ENCODE peak calls at places on chromosome 2, in four cellular contexts. U is coronary artery, R is A549, N is heart right ventricle. V is an unnamed sample.

GRCh38 chr2:199409705-199410104 is 48.0 kb downstream of the SATB2 start:
- DNase-seq in U (no peak), N (no peak), R (no peak), V (no peak)

GRCh38 chr2:127675335-127676261 is at the start of gene LIMS2:
- DNase-seq in R (peak), N (peak), U (peak), V (no peak)

GRCh38 chr2:53985646-53986045 is 14.9 kb upstream of the PSME4 start:
- DNase-seq in U (no peak), R (no peak), N (no peak), V (no peak)

GRCh38 chr2:241678307-241678706 is 8.3 kb downstream of the DTYMK start:
- DNase-seq in N (no peak), R (no peak), U (no peak), V (no peak)

GRCh38 chr2:53880756-53881155 is 21.0 kb upstream of the GPR75 start:
- DNase-seq in N (no peak), U (no peak), R (no peak), V (no peak)

GRCh38 chr2:196330645-196331044 is 159.3 kb upstream of the STK17B start:
- DNase-seq in U (no peak), R (no peak), N (no peak), V (no peak)

GRCh38 chr2:64654993-64655666 is 1.4 kb upstream of the SERTAD2 start:
- DNase-seq in U (no peak), N (no peak), R (peak), V (no peak)

GRCh38 chr2:183093857-183094657 is 15.5 kb downstream of the DUSP19 start:
- DNase-seq in R (no peak), N (no peak), U (no peak), V (no peak)

GRCh38 chr2:8600456-8600855 is 81.4 kb upstream of the ID2 start:
- DNase-seq in N (no peak), U (no peak), R (no peak), V (no peak)

GRCh38 chr2:191933307-191934105 is 86.6 kb upstream of the CAVIN2 start:
- DNase-seq in N (no peak), U (no peak), R (no peak), V (no peak)

GRCh38 chr2:203432811-203433210 is 102.3 kb downstream of the RAPH1 start:
- DNase-seq in N (no peak), R (no peak), U (no peak), V (no peak)

GRCh38 chr2:203440671-203441070 is 94.4 kb downstream of the RAPH1 start:
- DNase-seq in U (no peak), R (no peak), N (no peak), V (peak)

GRCh38 chr2:203437516-203437915 is 97.6 kb downstream of the RAPH1 start:
- DNase-seq in R (no peak), N (no peak), U (no peak), V (no peak)

GRCh38 chr2:203438528-203438927 is 96.6 kb downstream of the RAPH1 start:
- DNase-seq in R (no peak), N (no peak), U (no peak), V (no peak)

GRCh38 chr2:203436496-203436895 is 98.6 kb downstream of the RAPH1 start:
- DNase-seq in N (no peak), R (no peak), U (no peak), V (no peak)
- H3K27ac ChIP-seq in N (no peak), R (no peak), U (no peak), V (no peak)

GRCh38 chr2:135986507-135986906 is 1.1 kb upstream of the DARS1 start:
- DNase-seq in U (no peak), R (no peak), N (no peak), V (no peak)
- H3K27ac ChIP-seq in U (no peak), R (no peak), N (peak), V (no peak)

GRCh38 chr2:11222845-11223244 is 67.6 kb downstream of the SLC66A3 start:
- DNase-seq in R (no peak), U (no peak), N (no peak), V (no peak)

GRCh38 chr2:11228692-11229091 is 73.4 kb downstream of the SLC66A3 start:
- DNase-seq in U (no peak), R (no peak), N (no peak), V (no peak)

GRCh38 chr2:11224887-11225286 is 69.6 kb downstream of the SLC66A3 start:
- DNase-seq in U (no peak), N (no peak), R (no peak), V (no peak)

DNA sequence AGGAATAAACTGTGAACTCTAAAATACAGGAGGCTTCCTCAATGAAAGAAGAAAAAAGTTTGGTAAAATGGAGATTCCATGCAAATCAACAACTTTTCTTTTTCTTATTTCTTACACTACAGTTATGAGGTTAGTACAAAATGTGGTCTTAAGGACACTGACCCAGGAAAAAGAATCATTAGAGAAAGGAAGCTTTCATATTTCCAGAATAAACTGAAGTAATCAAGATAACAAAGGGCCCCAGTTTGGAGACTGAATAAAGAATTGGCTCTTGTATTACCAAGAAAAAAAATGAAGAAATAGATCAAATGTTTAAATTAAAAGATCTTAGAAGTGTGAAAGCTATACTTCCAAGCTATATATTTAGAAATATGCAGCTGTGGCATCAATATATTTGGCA is 72.3 kb downstream of the SLC66A3 start:
- DNase-seq in U (no peak), N (no peak), R (no peak), V (no peak)
- H3K27ac ChIP-seq in U (no peak), N (no peak), R (no peak), V (no peak)

DNA sequence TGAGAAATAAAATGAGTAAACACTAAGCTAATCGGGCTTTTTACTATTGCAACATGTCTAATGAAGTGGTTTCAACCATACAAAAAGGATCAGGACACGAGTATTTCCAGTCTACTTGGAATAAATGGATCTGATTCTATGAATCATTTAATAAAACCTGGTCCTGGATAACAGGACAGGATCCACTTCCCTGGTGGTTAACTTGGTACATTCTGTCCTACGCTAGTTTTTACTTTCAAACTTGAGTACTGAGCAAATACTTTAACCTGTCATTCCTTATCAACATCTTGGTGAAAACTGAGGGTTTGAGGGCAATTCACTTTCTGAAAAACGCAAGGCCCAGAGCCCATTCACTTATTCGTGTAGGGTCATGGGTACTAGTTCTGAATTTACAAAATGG is 33.5 kb downstream of the CHST10 start:
- DNase-seq in U (no peak), N (no peak), R (no peak), V (no peak)
- H3K27ac ChIP-seq in U (no peak), N (no peak), R (no peak), V (no peak)

GRCh38 chr2:20625920-20626697 is 24.8 kb downstream of the HS1BP3 start:
- DNase-seq in U (peak), N (peak), R (no peak), V (no peak)
- H3K27ac ChIP-seq in U (peak), N (peak), R (no peak), V (peak)

DNA sequence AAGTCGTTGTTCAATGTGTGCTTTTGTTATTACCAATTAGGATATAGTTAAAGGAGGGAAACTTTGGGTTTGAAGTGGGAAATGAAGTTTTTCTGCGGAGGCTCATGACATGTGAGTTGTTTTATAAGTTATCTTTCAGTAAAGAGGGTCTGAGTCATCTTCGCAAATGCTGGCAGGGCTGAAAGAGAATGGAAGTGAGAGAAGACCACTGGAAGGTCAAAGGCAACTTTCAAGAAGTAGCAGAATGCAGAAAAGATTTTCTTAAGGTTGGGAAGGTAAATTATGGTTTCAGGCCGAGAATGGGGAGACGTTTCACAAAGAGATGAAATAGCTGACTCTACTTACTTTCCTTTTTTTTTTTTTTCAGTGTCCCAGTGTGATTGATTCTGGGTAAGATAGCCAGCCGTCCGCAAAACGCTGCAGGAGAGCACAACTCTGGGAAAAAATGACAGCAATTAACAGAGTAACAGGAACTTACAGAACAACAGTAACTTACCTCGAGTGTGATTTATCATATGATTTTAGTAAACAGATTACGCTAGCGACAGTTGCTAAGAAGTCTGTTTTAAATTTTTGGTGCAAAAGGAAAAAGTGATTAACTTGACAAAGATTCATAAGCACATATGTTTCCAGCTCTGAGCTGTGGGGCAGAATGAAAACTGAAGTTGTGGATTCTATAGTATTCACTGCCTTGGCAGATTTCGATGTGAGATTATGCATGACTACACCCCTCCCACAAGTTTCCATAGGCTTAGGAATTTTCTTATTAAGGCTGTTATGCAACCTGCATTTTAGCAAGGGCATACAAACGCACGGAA is 46.8 kb upstream of the ACTR3 start:
- DNase-seq in U (no peak), R (no peak), N (no peak), V (no peak)
- H3K27ac ChIP-seq in U (no peak), R (no peak), N (no peak), V (no peak)

GRCh38 chr2:109436635-109437225 is 177.0 kb downstream of the SEPTIN10 start:
- DNase-seq in R (no peak), N (no peak), U (no peak), V (no peak)

GRCh38 chr2:109435866-109436634 is 177.7 kb downstream of the SEPTIN10 start:
- DNase-seq in N (peak), R (no peak), U (peak), V (no peak)

GRCh38 chr2:109438146-109438545 is 175.6 kb downstream of the SEPTIN10 start:
- DNase-seq in U (no peak), R (no peak), N (no peak), V (no peak)

GRCh38 chr2:109438773-109439191 is 175.0 kb downstream of the SEPTIN10 start:
- DNase-seq in U (peak), R (no peak), N (no peak), V (peak)

DNA sequence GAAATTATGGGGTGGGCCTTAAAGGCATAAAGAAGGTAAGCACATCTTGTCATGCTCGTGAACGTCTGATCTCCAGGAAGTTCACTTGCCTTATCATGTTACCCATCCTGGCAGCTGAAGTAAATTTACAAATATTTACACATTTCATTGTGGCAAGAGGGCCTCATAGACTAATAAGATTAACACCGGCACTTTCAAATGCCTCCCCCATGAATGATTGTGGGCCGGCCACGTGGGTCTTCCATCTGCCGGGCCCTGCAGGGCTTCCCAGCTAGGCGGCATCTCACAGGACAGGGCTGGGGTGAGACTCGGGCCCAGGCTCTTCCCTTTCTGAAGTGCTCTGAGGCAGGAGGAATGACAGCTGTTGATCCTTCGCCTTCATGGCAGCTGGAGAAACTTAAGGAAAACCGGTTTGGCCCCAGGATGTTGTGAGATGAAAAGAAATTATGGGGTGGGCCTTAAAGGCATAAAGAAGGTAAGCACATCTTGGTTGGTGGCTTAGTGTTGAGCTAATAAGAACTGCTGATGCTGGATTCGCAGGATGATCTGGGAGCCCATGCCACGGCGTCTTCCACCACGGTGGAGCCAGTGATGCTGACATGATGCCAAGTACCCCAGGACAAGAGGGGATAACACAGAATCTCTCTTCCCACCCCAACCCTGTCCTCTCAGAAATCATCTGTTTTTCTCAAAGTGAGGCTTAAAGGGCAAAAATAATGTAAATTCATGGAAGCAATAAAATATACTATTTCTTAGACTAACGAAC is 176.3 kb downstream of the SEPTIN10 start:
- DNase-seq in U (no peak), N (no peak), R (no peak), V (no peak)
- H3K27ac ChIP-seq in U (peak), N (peak), R (no peak), V (peak)

V was measured in caudate nucleus.